ENCODE peak calls at places on chromosome 1, in nine cellular contexts. One of them, this sample, is unnamed.

GRCh38 chr1:15951341-15952153 is 24.4 kb downstream of the ZBTB17 start:
- DNase-seq in fibroblast of mammary gland: no peak
- DNase-seq in stimulated activated CD8-positive, alpha-beta memory T cell treated with anti-CD3 and anti-CD28 coated beads, Interleukin-7, amount 100 ng/mL, for 1 hour: no peak
- DNase-seq in GM04504: no peak
- DNase-seq in lung microvascular endothelial cell: no peak
- DNase-seq in NCI-H2171: no peak
- DNase-seq in stimulated activated CD4-positive, alpha-beta T cell treated with anti-CD3 and anti-CD28 coated beads, Interleukin-2, amount 100 ng/mL, for 24 hours: peak
- DNase-seq in caudate nucleus: no peak
- DNase-seq in T-helper 1 cell: peak
- DNase-seq in this sample: no peak

GRCh38 chr1:234628099-234628498 is 18.1 kb upstream of the IRF2BP2 start:
- DNase-seq in fibroblast of mammary gland: peak
- DNase-seq in stimulated activated CD8-positive, alpha-beta memory T cell treated with anti-CD3 and anti-CD28 coated beads, Interleukin-7, amount 100 ng/mL, for 1 hour: no peak
- DNase-seq in GM04504: no peak
- DNase-seq in lung microvascular endothelial cell: no peak
- DNase-seq in NCI-H2171: no peak
- DNase-seq in stimulated activated CD4-positive, alpha-beta T cell treated with anti-CD3 and anti-CD28 coated beads, Interleukin-2, amount 100 ng/mL, for 24 hours: no peak
- DNase-seq in caudate nucleus: no peak
- DNase-seq in T-helper 1 cell: no peak
- DNase-seq in this sample: peak

GRCh38 chr1:186848509-186849130 is 19.9 kb downstream of the PLA2G4A start:
- DNase-seq in fibroblast of mammary gland: no peak
- DNase-seq in stimulated activated CD8-positive, alpha-beta memory T cell treated with anti-CD3 and anti-CD28 coated beads, Interleukin-7, amount 100 ng/mL, for 1 hour: no peak
- DNase-seq in GM04504: no peak
- DNase-seq in lung microvascular endothelial cell: no peak
- DNase-seq in NCI-H2171: no peak
- DNase-seq in stimulated activated CD4-positive, alpha-beta T cell treated with anti-CD3 and anti-CD28 coated beads, Interleukin-2, amount 100 ng/mL, for 24 hours: no peak
- DNase-seq in caudate nucleus: no peak
- DNase-seq in T-helper 1 cell: no peak
- DNase-seq in this sample: peak

GRCh38 chr1:225933072-225933471 is 7.9 kb downstream of the LEFTY2 start:
- DNase-seq in fibroblast of mammary gland: peak
- DNase-seq in stimulated activated CD8-positive, alpha-beta memory T cell treated with anti-CD3 and anti-CD28 coated beads, Interleukin-7, amount 100 ng/mL, for 1 hour: no peak
- DNase-seq in GM04504: no peak
- DNase-seq in lung microvascular endothelial cell: no peak
- DNase-seq in NCI-H2171: no peak
- DNase-seq in stimulated activated CD4-positive, alpha-beta T cell treated with anti-CD3 and anti-CD28 coated beads, Interleukin-2, amount 100 ng/mL, for 24 hours: no peak
- DNase-seq in caudate nucleus: no peak
- DNase-seq in T-helper 1 cell: no peak
- DNase-seq in this sample: no peak

GRCh38 chr1:161733526-161733925 is 12.2 kb downstream of the FCRLB start:
- DNase-seq in fibroblast of mammary gland: peak
- DNase-seq in stimulated activated CD8-positive, alpha-beta memory T cell treated with anti-CD3 and anti-CD28 coated beads, Interleukin-7, amount 100 ng/mL, for 1 hour: no peak
- DNase-seq in GM04504: peak
- DNase-seq in lung microvascular endothelial cell: no peak
- DNase-seq in NCI-H2171: no peak
- DNase-seq in stimulated activated CD4-positive, alpha-beta T cell treated with anti-CD3 and anti-CD28 coated beads, Interleukin-2, amount 100 ng/mL, for 24 hours: no peak
- DNase-seq in caudate nucleus: no peak
- DNase-seq in T-helper 1 cell: no peak
- DNase-seq in this sample: peak

GRCh38 chr1:63621698-63622097 is 28.5 kb downstream of the PGM1 start:
- DNase-seq in fibroblast of mammary gland: peak
- DNase-seq in stimulated activated CD8-positive, alpha-beta memory T cell treated with anti-CD3 and anti-CD28 coated beads, Interleukin-7, amount 100 ng/mL, for 1 hour: no peak
- DNase-seq in GM04504: no peak
- DNase-seq in lung microvascular endothelial cell: no peak
- DNase-seq in NCI-H2171: no peak
- DNase-seq in stimulated activated CD4-positive, alpha-beta T cell treated with anti-CD3 and anti-CD28 coated beads, Interleukin-2, amount 100 ng/mL, for 24 hours: no peak
- DNase-seq in caudate nucleus: peak
- DNase-seq in T-helper 1 cell: no peak
- DNase-seq in this sample: no peak

GRCh38 chr1:164733070-164733469 is 174.1 kb downstream of the PBX1 start:
- DNase-seq in fibroblast of mammary gland: peak
- DNase-seq in stimulated activated CD8-positive, alpha-beta memory T cell treated with anti-CD3 and anti-CD28 coated beads, Interleukin-7, amount 100 ng/mL, for 1 hour: no peak
- DNase-seq in GM04504: no peak
- DNase-seq in lung microvascular endothelial cell: no peak
- DNase-seq in NCI-H2171: no peak
- DNase-seq in stimulated activated CD4-positive, alpha-beta T cell treated with anti-CD3 and anti-CD28 coated beads, Interleukin-2, amount 100 ng/mL, for 24 hours: no peak
- DNase-seq in caudate nucleus: no peak
- DNase-seq in T-helper 1 cell: no peak
- DNase-seq in this sample: peak

GRCh38 chr1:15714438-15715136 is 21.5 kb upstream of the SLC25A34 start:
- DNase-seq in fibroblast of mammary gland: peak
- DNase-seq in stimulated activated CD8-positive, alpha-beta memory T cell treated with anti-CD3 and anti-CD28 coated beads, Interleukin-7, amount 100 ng/mL, for 1 hour: no peak
- DNase-seq in GM04504: peak
- DNase-seq in lung microvascular endothelial cell: peak
- DNase-seq in NCI-H2171: no peak
- DNase-seq in stimulated activated CD4-positive, alpha-beta T cell treated with anti-CD3 and anti-CD28 coated beads, Interleukin-2, amount 100 ng/mL, for 24 hours: no peak
- DNase-seq in caudate nucleus: peak
- DNase-seq in T-helper 1 cell: no peak
- DNase-seq in this sample: no peak

GRCh38 chr1:214516434-214517326 is 34.7 kb downstream of the PTPN14 start:
- DNase-seq in fibroblast of mammary gland: no peak
- DNase-seq in stimulated activated CD8-positive, alpha-beta memory T cell treated with anti-CD3 and anti-CD28 coated beads, Interleukin-7, amount 100 ng/mL, for 1 hour: no peak
- DNase-seq in GM04504: no peak
- DNase-seq in lung microvascular endothelial cell: no peak
- DNase-seq in NCI-H2171: no peak
- DNase-seq in stimulated activated CD4-positive, alpha-beta T cell treated with anti-CD3 and anti-CD28 coated beads, Interleukin-2, amount 100 ng/mL, for 24 hours: no peak
- DNase-seq in caudate nucleus: no peak
- DNase-seq in T-helper 1 cell: no peak
- DNase-seq in this sample: no peak

GRCh38 chr1:236888903-236889302 is 93.8 kb downstream of the MTR start:
- DNase-seq in fibroblast of mammary gland: no peak
- DNase-seq in stimulated activated CD8-positive, alpha-beta memory T cell treated with anti-CD3 and anti-CD28 coated beads, Interleukin-7, amount 100 ng/mL, for 1 hour: no peak
- DNase-seq in GM04504: no peak
- DNase-seq in lung microvascular endothelial cell: no peak
- DNase-seq in NCI-H2171: no peak
- DNase-seq in stimulated activated CD4-positive, alpha-beta T cell treated with anti-CD3 and anti-CD28 coated beads, Interleukin-2, amount 100 ng/mL, for 24 hours: no peak
- DNase-seq in caudate nucleus: peak
- DNase-seq in T-helper 1 cell: no peak
- DNase-seq in this sample: no peak

GRCh38 chr1:15834406-15835204 is 12.9 kb upstream of the SPEN start:
- DNase-seq in fibroblast of mammary gland: peak
- DNase-seq in stimulated activated CD8-positive, alpha-beta memory T cell treated with anti-CD3 and anti-CD28 coated beads, Interleukin-7, amount 100 ng/mL, for 1 hour: peak
- DNase-seq in GM04504: peak
- DNase-seq in lung microvascular endothelial cell: peak
- DNase-seq in NCI-H2171: peak
- DNase-seq in stimulated activated CD4-positive, alpha-beta T cell treated with anti-CD3 and anti-CD28 coated beads, Interleukin-2, amount 100 ng/mL, for 24 hours: peak
- DNase-seq in caudate nucleus: peak
- DNase-seq in T-helper 1 cell: peak
- DNase-seq in this sample: peak

GRCh38 chr1:233657466-233657865 is 43.6 kb downstream of the KCNK1 start:
- DNase-seq in fibroblast of mammary gland: no peak
- DNase-seq in stimulated activated CD8-positive, alpha-beta memory T cell treated with anti-CD3 and anti-CD28 coated beads, Interleukin-7, amount 100 ng/mL, for 1 hour: no peak
- DNase-seq in GM04504: no peak
- DNase-seq in lung microvascular endothelial cell: no peak
- DNase-seq in NCI-H2171: no peak
- DNase-seq in stimulated activated CD4-positive, alpha-beta T cell treated with anti-CD3 and anti-CD28 coated beads, Interleukin-2, amount 100 ng/mL, for 24 hours: no peak
- DNase-seq in caudate nucleus: no peak
- DNase-seq in T-helper 1 cell: no peak
- DNase-seq in this sample: no peak

GRCh38 chr1:15816674-15817073 is 9.2 kb upstream of the UQCRHL start:
- DNase-seq in fibroblast of mammary gland: no peak
- DNase-seq in stimulated activated CD8-positive, alpha-beta memory T cell treated with anti-CD3 and anti-CD28 coated beads, Interleukin-7, amount 100 ng/mL, for 1 hour: no peak
- DNase-seq in GM04504: no peak
- DNase-seq in lung microvascular endothelial cell: no peak
- DNase-seq in NCI-H2171: peak
- DNase-seq in stimulated activated CD4-positive, alpha-beta T cell treated with anti-CD3 and anti-CD28 coated beads, Interleukin-2, amount 100 ng/mL, for 24 hours: no peak
- DNase-seq in caudate nucleus: no peak
- DNase-seq in T-helper 1 cell: no peak
- DNase-seq in this sample: no peak

GRCh38 chr1:158952416-158952815 is 21.1 kb downstream of the PYHIN1 start:
- DNase-seq in fibroblast of mammary gland: no peak
- DNase-seq in stimulated activated CD8-positive, alpha-beta memory T cell treated with anti-CD3 and anti-CD28 coated beads, Interleukin-7, amount 100 ng/mL, for 1 hour: no peak
- DNase-seq in GM04504: no peak
- DNase-seq in lung microvascular endothelial cell: no peak
- DNase-seq in NCI-H2171: no peak
- DNase-seq in stimulated activated CD4-positive, alpha-beta T cell treated with anti-CD3 and anti-CD28 coated beads, Interleukin-2, amount 100 ng/mL, for 24 hours: no peak
- DNase-seq in caudate nucleus: no peak
- DNase-seq in T-helper 1 cell: no peak
- DNase-seq in this sample: no peak

GRCh38 chr1:45721207-45721606 is 29.2 kb downstream of the IPP start:
- DNase-seq in fibroblast of mammary gland: no peak
- DNase-seq in stimulated activated CD8-positive, alpha-beta memory T cell treated with anti-CD3 and anti-CD28 coated beads, Interleukin-7, amount 100 ng/mL, for 1 hour: no peak
- DNase-seq in GM04504: peak
- DNase-seq in lung microvascular endothelial cell: no peak
- DNase-seq in NCI-H2171: no peak
- DNase-seq in stimulated activated CD4-positive, alpha-beta T cell treated with anti-CD3 and anti-CD28 coated beads, Interleukin-2, amount 100 ng/mL, for 24 hours: no peak
- DNase-seq in caudate nucleus: no peak
- DNase-seq in T-helper 1 cell: no peak
- DNase-seq in this sample: no peak

GRCh38 chr1:192887426-192887825 is 78.6 kb downstream of the RGS2 start:
- DNase-seq in fibroblast of mammary gland: no peak
- DNase-seq in stimulated activated CD8-positive, alpha-beta memory T cell treated with anti-CD3 and anti-CD28 coated beads, Interleukin-7, amount 100 ng/mL, for 1 hour: no peak
- DNase-seq in GM04504: no peak
- DNase-seq in lung microvascular endothelial cell: no peak
- DNase-seq in NCI-H2171: no peak
- DNase-seq in stimulated activated CD4-positive, alpha-beta T cell treated with anti-CD3 and anti-CD28 coated beads, Interleukin-2, amount 100 ng/mL, for 24 hours: no peak
- DNase-seq in caudate nucleus: no peak
- DNase-seq in T-helper 1 cell: no peak
- DNase-seq in this sample: no peak

GRCh38 chr1:8739377-8739776 is 78.1 kb downstream of the RERE start:
- DNase-seq in fibroblast of mammary gland: no peak
- DNase-seq in stimulated activated CD8-positive, alpha-beta memory T cell treated with anti-CD3 and anti-CD28 coated beads, Interleukin-7, amount 100 ng/mL, for 1 hour: no peak
- DNase-seq in GM04504: no peak
- DNase-seq in lung microvascular endothelial cell: no peak
- DNase-seq in NCI-H2171: no peak
- DNase-seq in stimulated activated CD4-positive, alpha-beta T cell treated with anti-CD3 and anti-CD28 coated beads, Interleukin-2, amount 100 ng/mL, for 24 hours: no peak
- DNase-seq in caudate nucleus: no peak
- DNase-seq in T-helper 1 cell: no peak
- DNase-seq in this sample: peak

GRCh38 chr1:30572192-30572591 is 151.2 kb downstream of the MATN1 start:
- DNase-seq in fibroblast of mammary gland: no peak
- DNase-seq in stimulated activated CD8-positive, alpha-beta memory T cell treated with anti-CD3 and anti-CD28 coated beads, Interleukin-7, amount 100 ng/mL, for 1 hour: no peak
- DNase-seq in GM04504: no peak
- DNase-seq in lung microvascular endothelial cell: no peak
- DNase-seq in NCI-H2171: no peak
- DNase-seq in stimulated activated CD4-positive, alpha-beta T cell treated with anti-CD3 and anti-CD28 coated beads, Interleukin-2, amount 100 ng/mL, for 24 hours: no peak
- DNase-seq in caudate nucleus: no peak
- DNase-seq in T-helper 1 cell: no peak
- DNase-seq in this sample: no peak

GRCh38 chr1:225866061-225866844 is 15.9 kb downstream of the TMEM63A start:
- DNase-seq in fibroblast of mammary gland: peak
- DNase-seq in stimulated activated CD8-positive, alpha-beta memory T cell treated with anti-CD3 and anti-CD28 coated beads, Interleukin-7, amount 100 ng/mL, for 1 hour: peak
- DNase-seq in GM04504: no peak
- DNase-seq in lung microvascular endothelial cell: peak
- DNase-seq in NCI-H2171: no peak
- DNase-seq in stimulated activated CD4-positive, alpha-beta T cell treated with anti-CD3 and anti-CD28 coated beads, Interleukin-2, amount 100 ng/mL, for 24 hours: peak
- DNase-seq in caudate nucleus: no peak
- DNase-seq in T-helper 1 cell: peak
- DNase-seq in this sample: no peak